ENCODE peak calls at places on chromosomes 16 and 17, in four cellular contexts. One of them, this sample, is unnamed.

GRCh38 chr17:38449364-38449763 is 21.1 kb downstream of the ARHGAP23 start:
- DNase-seq in RWPE1: peak
- DNase-seq in A549: peak
- DNase-seq in heart right ventricle: no peak
- DNase-seq in this sample: peak

GRCh38 chr16:89393731-89394406 is 96.5 kb downstream of the ANKRD11 start:
- DNase-seq in heart right ventricle: peak
- DNase-seq in RWPE1: no peak
- DNase-seq in A549: no peak
- DNase-seq in this sample: no peak

GRCh38 chr17:68378202-68379149 is 78.8 kb downstream of the WIPI1 start:
- DNase-seq in RWPE1: peak
- DNase-seq in heart right ventricle: peak
- DNase-seq in A549: peak
- DNase-seq in this sample: peak

GRCh38 chr16:19542138-19542821 is 13.2 kb upstream of the VPS35L start:
- DNase-seq in heart right ventricle: no peak
- DNase-seq in RWPE1: no peak
- DNase-seq in A549: no peak
- DNase-seq in this sample: no peak

GRCh38 chr16:86824751-86825310 is 246.5 kb downstream of the FOXL1 start:
- DNase-seq in A549: no peak
- DNase-seq in RWPE1: no peak
- DNase-seq in heart right ventricle: no peak
- DNase-seq in this sample: peak

GRCh38 chr16:89325861-89326471 is 108.5 kb downstream of the ZNF778 start:
- DNase-seq in heart right ventricle: no peak
- DNase-seq in A549: peak
- DNase-seq in RWPE1: no peak
- DNase-seq in this sample: no peak

GRCh38 chr16:78161023-78161729 is 61.7 kb downstream of the WWOX start:
- DNase-seq in A549: no peak
- DNase-seq in RWPE1: no peak
- DNase-seq in heart right ventricle: no peak
- DNase-seq in this sample: no peak

GRCh38 chr16:88705076-88705684 is 1.0 kb downstream of the RNF166 start:
- DNase-seq in heart right ventricle: no peak
- DNase-seq in A549: no peak
- DNase-seq in RWPE1: no peak
- DNase-seq in this sample: no peak

GRCh38 chr17:75876938-75877751 is 1.2 kb downstream of the TRIM47 start:
- DNase-seq in heart right ventricle: peak
- DNase-seq in A549: peak
- DNase-seq in RWPE1: peak
- DNase-seq in this sample: peak

GRCh38 chr17:37220609-37220953 is 155.2 kb upstream of the C17orf78 start:
- DNase-seq in A549: peak
- DNase-seq in heart right ventricle: no peak
- DNase-seq in RWPE1: no peak
- DNase-seq in this sample: peak

GRCh38 chr16:30844671-30845449 is 49.0 kb downstream of the BCL7C start:
- DNase-seq in heart right ventricle: peak
- DNase-seq in RWPE1: peak
- DNase-seq in A549: peak
- DNase-seq in this sample: peak

GRCh38 chr17:55895112-55895759 is 144.4 kb downstream of the PCTP start:
- DNase-seq in A549: no peak
- DNase-seq in heart right ventricle: no peak
- DNase-seq in RWPE1: no peak
- DNase-seq in this sample: no peak

GRCh38 chr16:86854895-86855294 is 276.5 kb downstream of the FOXL1 start:
- DNase-seq in RWPE1: no peak
- DNase-seq in A549: peak
- DNase-seq in heart right ventricle: no peak
- DNase-seq in this sample: no peak

GRCh38 chr17:68351395-68351794 is 60.1 kb downstream of the ARSG start:
- DNase-seq in A549: peak
- DNase-seq in RWPE1: no peak
- DNase-seq in heart right ventricle: peak
- DNase-seq in this sample: no peak

GRCh38 chr16:57894390-57895080 is 76.4 kb downstream of the CNGB1 start:
- DNase-seq in A549: peak
- DNase-seq in heart right ventricle: no peak
- DNase-seq in RWPE1: no peak
- DNase-seq in this sample: no peak

GRCh38 chr17:31389673-31390381 is 1.6 kb upstream of the RAB11FIP4 start:
- DNase-seq in RWPE1: no peak
- DNase-seq in heart right ventricle: no peak
- DNase-seq in A549: no peak
- DNase-seq in this sample: no peak

GRCh38 chr16:66258916-66259845 is 107.3 kb upstream of the CDH5 start:
- DNase-seq in heart right ventricle: no peak
- DNase-seq in RWPE1: no peak
- DNase-seq in A549: no peak
- DNase-seq in this sample: no peak

GRCh38 chr16:83113317-83113716 is 486.5 kb downstream of the CDH13 start:
- DNase-seq in heart right ventricle: no peak
- DNase-seq in RWPE1: no peak
- DNase-seq in A549: peak
- DNase-seq in this sample: peak

GRCh38 chr16:4687946-4688673 is 5.3 kb upstream of the NUDT16L1 start:
- DNase-seq in RWPE1: no peak
- DNase-seq in A549: no peak
- DNase-seq in heart right ventricle: peak
- DNase-seq in this sample: no peak

GRCh38 chr16:27729516-27730304 is 179.8 kb downstream of the KATNIP start:
- DNase-seq in heart right ventricle: no peak
- DNase-seq in RWPE1: no peak
- DNase-seq in A549: no peak
- DNase-seq in this sample: no peak

GRCh38 chr16:84836234-84836647 is 16.5 kb downstream of the CRISPLD2 start:
- DNase-seq in A549: peak
- DNase-seq in RWPE1: peak
- DNase-seq in heart right ventricle: peak
- DNase-seq in this sample: peak

GRCh38 chr17:35746956-35747355 is 6.1 kb downstream of the GAS2L2 start:
- DNase-seq in RWPE1: no peak
- DNase-seq in A549: no peak
- DNase-seq in heart right ventricle: no peak
- DNase-seq in this sample: no peak
- TF ChIP-seq CTCF in RWPE1: no peak
- TF ChIP-seq CTCF in A549: no peak
- TF ChIP-seq CTCF in heart right ventricle: no peak
- TF ChIP-seq CTCF in this sample: no peak

GRCh38 chr17:43431741-43432523 is 33.1 kb downstream of the ARL4D start:
- DNase-seq in heart right ventricle: no peak
- DNase-seq in A549: no peak
- DNase-seq in RWPE1: no peak
- DNase-seq in this sample: no peak
- TF ChIP-seq CTCF in heart right ventricle: no peak
- TF ChIP-seq CTCF in A549: no peak
- TF ChIP-seq CTCF in RWPE1: no peak
- TF ChIP-seq CTCF in this sample: no peak

GRCh38 chr16:50627419-50627818 is 53.7 kb downstream of the SNX20 start:
- DNase-seq in RWPE1: no peak
- DNase-seq in A549: no peak
- DNase-seq in heart right ventricle: peak
- DNase-seq in this sample: peak
- TF ChIP-seq CTCF in RWPE1: no peak
- TF ChIP-seq CTCF in A549: no peak
- TF ChIP-seq CTCF in heart right ventricle: peak
- TF ChIP-seq CTCF in this sample: peak

GRCh38 chr16:70680495-70681381 is 5.1 kb downstream of the MTSS2 start:
- DNase-seq in RWPE1: no peak
- DNase-seq in heart right ventricle: peak
- DNase-seq in A549: no peak
- DNase-seq in this sample: no peak
- TF ChIP-seq CTCF in RWPE1: no peak
- TF ChIP-seq CTCF in heart right ventricle: no peak
- TF ChIP-seq CTCF in A549: no peak
- TF ChIP-seq CTCF in this sample: no peak